ENCODE peak calls at places on chromosomes 5 and 9, in ten cellular contexts. X is A549, T is endothelial cell of umbilical vein, Y is uterus, K is HCT116, J is tibial nerve, R is transverse colon, U is right lobe of liver, L is ovary, N is gastrocnemius medialis. F is an unnamed sample.

GRCh38 chr9:91028166-91028827 is 226.7 kb downstream of the SYK start:
- DNase-seq in X (no peak), T (no peak), Y (no peak), K (no peak), J (no peak), R (no peak), U (no peak), L (no peak), N (no peak), F (no peak)

GRCh38 chr5:151018846-151019245 is 1.5 kb upstream of the GPX3 start:
- DNase-seq in X (no peak), T (no peak), Y (no peak), K (no peak), J (no peak), R (no peak), U (no peak), L (no peak), N (no peak), F (no peak)

GRCh38 chr5:161230222-161230621 is 316.3 kb downstream of the GABRB2 start:
- DNase-seq in X (no peak), T (no peak), Y (no peak), K (no peak), J (no peak), R (peak; percentile 43), U (no peak), L (no peak), N (no peak), F (no peak)

GRCh38 chr5:56412601-56413379 is 179.7 kb upstream of the ANKRD55 start:
- DNase-seq in X (no peak), T (no peak), Y (no peak), K (no peak), J (peak; percentile 48), R (peak; percentile 73), U (peak; percentile 59), L (no peak), N (peak; percentile 38), F (peak; percentile 80)

GRCh38 chr5:80192507-80193241 is 63.2 kb downstream of the SERINC5 start:
- DNase-seq in X (peak; percentile 5), T (no peak), Y (peak; percentile 50), K (no peak), J (no peak), R (no peak), U (no peak), L (peak; percentile 55), N (no peak), F (peak; percentile 68)

GRCh38 chr5:178210073-178210526 is 5.8 kb downstream of the HNRNPAB start:
- DNase-seq in X (no peak), T (no peak), Y (no peak), K (no peak), J (no peak), R (no peak), U (peak; percentile 45), L (no peak), N (no peak), F (peak; percentile 62)

GRCh38 chr5:94908889-94909480 is 290.5 kb downstream of the SLF1 start:
- DNase-seq in X (peak; percentile 42), T (peak; percentile 46), Y (no peak), K (peak; percentile 35), J (peak; percentile 55), R (no peak), U (no peak), L (no peak), N (no peak), F (no peak)

GRCh38 chr9:136709454-136710109 is 2.8 kb upstream of the DIPK1B start:
- DNase-seq in X (no peak), T (no peak), Y (no peak), K (no peak), J (no peak), R (no peak), U (no peak), L (no peak), N (no peak), F (no peak)

GRCh38 chr5:66875325-66875724 is 279.1 kb downstream of the MAST4 start:
- DNase-seq in X (no peak), T (no peak), Y (no peak), K (no peak), J (no peak), R (no peak), U (no peak), L (no peak), N (no peak), F (no peak)

GRCh38 chr5:79602884-79603283 is 9.4 kb upstream of the TENT2 start:
- DNase-seq in X (no peak), T (no peak), Y (no peak), K (no peak), J (no peak), R (peak; percentile 14), U (no peak), L (no peak), N (no peak), F (no peak)

GRCh38 chr9:110040788-110041187 is 167.2 kb downstream of the C9orf152 start:
- DNase-seq in X (no peak), T (no peak), Y (no peak), K (no peak), J (no peak), R (no peak), U (no peak), L (no peak), N (no peak), F (no peak)

GRCh38 chr9:134938346-134939079 is 20.8 kb upstream of the FCN1 start:
- DNase-seq in X (no peak), T (no peak), Y (no peak), K (no peak), J (no peak), R (no peak), U (no peak), L (no peak), N (no peak), F (no peak)

GRCh38 chr9:101005248-101005647 is 23.3 kb upstream of the PLPPR1 start:
- DNase-seq in X (no peak), T (no peak), Y (no peak), K (no peak), J (no peak), R (no peak), U (no peak), L (no peak), N (no peak), F (no peak)

GRCh38 chr5:160183075-160183474 is 46.2 kb upstream of the FABP6 start:
- DNase-seq in X (no peak), T (no peak), Y (no peak), K (no peak), J (no peak), R (no peak), U (no peak), L (no peak), N (no peak), F (no peak)

GRCh38 chr9:86054695-86055094 is 44.7 kb downstream of the GOLM1 start:
- DNase-seq in X (no peak), T (no peak), Y (no peak), K (no peak), J (no peak), R (no peak), U (no peak), L (no peak), N (no peak), F (no peak)

GRCh38 chr9:104991144-104991953 is 63.4 kb upstream of the ABCA1 start:
- DNase-seq in X (peak; percentile 87), T (peak; percentile 83), Y (peak; percentile 93), K (peak; percentile 28), J (peak; percentile 78), R (peak; percentile 95), U (peak; percentile 96), L (peak; percentile 86), N (peak; percentile 87), F (peak; percentile 99)

GRCh38 chr9:20189871-20190270 is 401.0 kb upstream of the SLC24A2 start:
- DNase-seq in X (no peak), T (no peak), Y (no peak), K (no peak), J (no peak), R (no peak), U (no peak), L (no peak), N (no peak), F (no peak)

GRCh38 chr5:173204185-173204979 is 30.6 kb downstream of the NKX2-5 start:
- DNase-seq in X (peak; percentile 53), T (peak; percentile 36), Y (no peak), K (peak; percentile 21), J (peak; percentile 9), R (no peak), U (no peak), L (no peak), N (no peak), F (no peak)
- TF ChIP-seq POLR2A in X (no peak), T (no peak), Y (no peak), K (no peak), J (no peak), R (no peak), U (no peak), L (no peak), N (no peak), F (no peak)

DNA sequence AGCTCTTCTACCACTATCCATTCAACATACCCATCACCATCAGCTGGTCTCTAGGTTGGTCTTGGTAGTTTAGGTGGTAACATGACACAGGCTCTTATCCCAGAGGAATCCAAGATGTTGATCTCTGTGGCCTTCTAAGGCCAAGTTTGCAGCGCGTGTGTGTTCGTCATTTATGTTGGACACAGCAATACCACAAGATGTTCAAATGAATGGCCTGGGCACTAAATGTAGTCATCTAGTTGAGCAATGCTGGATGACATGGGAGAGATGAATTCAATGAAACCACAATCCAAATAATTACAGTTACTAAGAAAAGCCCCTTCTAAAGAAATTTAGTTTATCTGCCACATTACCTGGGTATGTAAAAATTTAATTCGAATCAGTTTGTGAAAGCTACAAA is 292.4 kb downstream of the MRPS30 start:
- DNase-seq in X (no peak), T (no peak), Y (no peak), K (no peak), J (no peak), R (no peak), U (no peak), L (no peak), N (no peak), F (no peak)
- H3K4me1 ChIP-seq in X (no peaks in the 10 kb centered on the region), T (no peaks in the 10 kb centered on the region), Y (no peaks in the 10 kb centered on the region), K (no peaks in the 10 kb centered on the region), J (no peaks in the 10 kb centered on the region), R (no peaks in the 10 kb centered on the region), U (no peaks in the 10 kb centered on the region), L (no peaks in the 10 kb centered on the region), N (no peaks in the 10 kb centered on the region), F (no peaks in the 10 kb centered on the region)

GRCh38 chr9:4768681-4769080 is 24.1 kb upstream of the RCL1 start:
- DNase-seq in X (no peak), T (no peak), Y (no peak), K (no peak), J (no peak), R (no peak), U (no peak), L (no peak), N (no peak), F (no peak)
- TF ChIP-seq POLR2A in X (no peak), T (no peak), Y (no peak), K (no peak), J (no peak), R (no peak), U (no peak), L (no peak), N (no peak), F (no peak)

DNA sequence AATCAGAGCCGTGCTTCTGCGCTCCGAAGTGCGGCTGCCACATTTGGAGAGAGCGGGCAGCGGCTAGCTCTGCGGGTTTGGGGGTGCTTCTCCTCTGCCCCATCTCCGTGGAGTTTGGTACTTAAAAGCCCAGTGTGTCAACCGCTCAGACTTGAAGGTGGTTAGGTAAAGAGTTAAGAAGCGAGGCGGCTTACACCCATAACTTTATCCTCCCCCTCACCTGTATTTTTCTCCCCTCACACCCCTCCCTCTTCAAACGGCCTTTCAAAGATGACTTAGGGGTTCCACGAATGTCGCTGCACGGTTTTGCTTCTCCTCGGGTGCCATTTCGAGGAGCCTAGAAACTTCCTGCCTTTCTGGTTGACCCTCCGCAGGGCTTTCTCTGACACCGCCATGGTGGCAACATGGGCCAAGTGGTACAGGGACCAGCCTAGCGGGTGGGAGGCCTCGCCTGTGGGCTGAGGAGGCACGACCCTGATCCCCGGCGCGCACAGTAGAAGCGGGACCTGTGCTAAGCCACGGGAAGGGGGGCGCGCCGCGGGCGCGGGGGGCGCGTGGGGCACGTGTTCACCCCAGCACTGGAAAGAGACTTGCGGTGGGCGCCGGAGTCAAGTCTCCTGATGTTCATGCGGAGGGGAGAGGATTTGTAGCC is 31.8 kb upstream of the NFIB start:
- DNase-seq in X (no peak), T (no peak), Y (no peak), K (no peak), J (no peak), R (no peak), U (no peak), L (no peak), N (no peak), F (no peak)
- H3K4me1 ChIP-seq in X (peaks cover 10% of the 10 kb centered on the region), T (peaks cover 48% of the 10 kb centered on the region), Y (no peaks in the 10 kb centered on the region), K (no peaks in the 10 kb centered on the region), J (peaks cover 76% of the 10 kb centered on the region), R (peaks cover 42% of the 10 kb centered on the region), U (no peaks in the 10 kb centered on the region), L (peaks cover 2% of the 10 kb centered on the region), N (peaks cover 12% of the 10 kb centered on the region), F (peaks cover 61% of the 10 kb centered on the region)